ENCODE peak calls at places on chromosomes 12 and 14, in nine cellular contexts. One of them, this sample, is unnamed.

GRCh38 chr12:83954071-83954789 is 958.4 kb downstream of the SLC6A15 start:
- DNase-seq in dorsolateral prefrontal cortex: no peak
- DNase-seq in sigmoid colon: no peak
- DNase-seq in bronchial epithelial cell: no peak
- DNase-seq in fibroblast of mammary gland: no peak
- DNase-seq in GM23338: no peak
- DNase-seq in brain microvascular endothelial cell: no peak
- DNase-seq in fibroblast of pulmonary artery: no peak
- DNase-seq in right lobe of liver: no peak
- DNase-seq in this sample: no peak

GRCh38 chr12:101042211-101042610 is 167.8 kb downstream of the SLC5A8 start:
- DNase-seq in GM23338: no peak
- DNase-seq in bronchial epithelial cell: peak
- DNase-seq in brain microvascular endothelial cell: no peak
- DNase-seq in fibroblast of mammary gland: no peak
- DNase-seq in sigmoid colon: no peak
- DNase-seq in dorsolateral prefrontal cortex: no peak
- DNase-seq in right lobe of liver: no peak
- DNase-seq in fibroblast of pulmonary artery: no peak
- DNase-seq in this sample: no peak

GRCh38 chr14:67636361-67636919 is 16.7 kb downstream of the ARG2 start:
- DNase-seq in fibroblast of mammary gland: no peak
- DNase-seq in dorsolateral prefrontal cortex: no peak
- DNase-seq in sigmoid colon: no peak
- DNase-seq in bronchial epithelial cell: peak
- DNase-seq in brain microvascular endothelial cell: no peak
- DNase-seq in GM23338: no peak
- DNase-seq in right lobe of liver: no peak
- DNase-seq in fibroblast of pulmonary artery: no peak
- DNase-seq in this sample: peak

GRCh38 chr14:35973770-35974169 is 147.6 kb downstream of the BRMS1L start:
- DNase-seq in sigmoid colon: no peak
- DNase-seq in brain microvascular endothelial cell: no peak
- DNase-seq in bronchial epithelial cell: no peak
- DNase-seq in right lobe of liver: no peak
- DNase-seq in fibroblast of mammary gland: no peak
- DNase-seq in dorsolateral prefrontal cortex: no peak
- DNase-seq in fibroblast of pulmonary artery: no peak
- DNase-seq in GM23338: no peak
- DNase-seq in this sample: no peak

GRCh38 chr14:103247169-103247606 is 86.8 kb upstream of the EIF5 start:
- DNase-seq in fibroblast of mammary gland: no peak
- DNase-seq in sigmoid colon: no peak
- DNase-seq in right lobe of liver: no peak
- DNase-seq in GM23338: no peak
- DNase-seq in brain microvascular endothelial cell: no peak
- DNase-seq in dorsolateral prefrontal cortex: no peak
- DNase-seq in fibroblast of pulmonary artery: peak
- DNase-seq in bronchial epithelial cell: no peak
- DNase-seq in this sample: no peak

GRCh38 chr14:99752486-99753121 is 40.6 kb upstream of the EML1 start:
- DNase-seq in dorsolateral prefrontal cortex: no peak
- DNase-seq in right lobe of liver: no peak
- DNase-seq in fibroblast of pulmonary artery: peak
- DNase-seq in GM23338: no peak
- DNase-seq in brain microvascular endothelial cell: peak
- DNase-seq in bronchial epithelial cell: peak
- DNase-seq in fibroblast of mammary gland: peak
- DNase-seq in sigmoid colon: no peak
- DNase-seq in this sample: peak

GRCh38 chr14:100538566-100539318 is 48.5 kb downstream of the BEGAIN start:
- DNase-seq in bronchial epithelial cell: no peak
- DNase-seq in fibroblast of mammary gland: no peak
- DNase-seq in sigmoid colon: peak
- DNase-seq in dorsolateral prefrontal cortex: no peak
- DNase-seq in right lobe of liver: peak
- DNase-seq in fibroblast of pulmonary artery: no peak
- DNase-seq in brain microvascular endothelial cell: no peak
- DNase-seq in GM23338: no peak
- DNase-seq in this sample: no peak

GRCh38 chr14:70742316-70742715 is 67.0 kb downstream of the MAP3K9 start:
- DNase-seq in sigmoid colon: no peak
- DNase-seq in dorsolateral prefrontal cortex: no peak
- DNase-seq in fibroblast of mammary gland: no peak
- DNase-seq in fibroblast of pulmonary artery: no peak
- DNase-seq in right lobe of liver: no peak
- DNase-seq in bronchial epithelial cell: no peak
- DNase-seq in brain microvascular endothelial cell: no peak
- DNase-seq in GM23338: no peak
- DNase-seq in this sample: no peak

DNA sequence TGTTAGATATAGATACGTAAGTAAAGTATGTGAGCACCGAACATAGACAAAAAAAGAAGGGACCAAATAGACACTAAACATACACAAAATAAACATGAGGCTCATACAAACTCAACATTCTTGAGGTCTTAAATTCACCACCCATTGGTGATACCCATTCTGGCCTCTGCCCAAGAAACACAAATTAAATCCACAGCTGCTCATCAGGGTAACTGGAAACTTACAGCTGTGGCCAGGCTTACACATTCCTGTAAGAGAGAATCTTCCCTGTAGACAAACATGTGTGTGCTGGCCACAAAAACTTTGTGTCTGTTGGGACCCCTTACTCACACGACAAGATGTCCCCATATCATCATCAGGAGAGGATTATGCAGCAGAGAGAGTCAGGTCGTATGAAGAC is 22.4 kb downstream of the MAGOHB start:
- DNase-seq in fibroblast of mammary gland: peak
- DNase-seq in dorsolateral prefrontal cortex: no peak
- DNase-seq in GM23338: no peak
- DNase-seq in brain microvascular endothelial cell: no peak
- DNase-seq in sigmoid colon: no peak
- DNase-seq in bronchial epithelial cell: no peak
- DNase-seq in right lobe of liver: no peak
- DNase-seq in fibroblast of pulmonary artery: no peak
- DNase-seq in this sample: no peak
- H3K4me3 ChIP-seq in fibroblast of mammary gland: no peak
- H3K4me3 ChIP-seq in dorsolateral prefrontal cortex: no peak
- H3K4me3 ChIP-seq in GM23338: no peak
- H3K4me3 ChIP-seq in brain microvascular endothelial cell: no peak
- H3K4me3 ChIP-seq in sigmoid colon: no peak
- H3K4me3 ChIP-seq in bronchial epithelial cell: no peak
- H3K4me3 ChIP-seq in right lobe of liver: no peak
- H3K4me3 ChIP-seq in fibroblast of pulmonary artery: no peak
- H3K4me3 ChIP-seq in this sample: no peak

GRCh38 chr14:55864890-55865655 is 253.1 kb upstream of the PELI2 start:
- DNase-seq in bronchial epithelial cell: no peak
- DNase-seq in fibroblast of mammary gland: no peak
- DNase-seq in fibroblast of pulmonary artery: no peak
- DNase-seq in sigmoid colon: no peak
- DNase-seq in right lobe of liver: no peak
- DNase-seq in GM23338: peak
- DNase-seq in brain microvascular endothelial cell: no peak
- DNase-seq in dorsolateral prefrontal cortex: no peak
- DNase-seq in this sample: no peak
- TF ChIP-seq CTCF in bronchial epithelial cell: no peak
- TF ChIP-seq CTCF in fibroblast of mammary gland: peak
- TF ChIP-seq CTCF in fibroblast of pulmonary artery: no peak
- TF ChIP-seq CTCF in sigmoid colon: no peak
- TF ChIP-seq CTCF in right lobe of liver: peak
- TF ChIP-seq CTCF in GM23338: peak
- TF ChIP-seq CTCF in brain microvascular endothelial cell: no peak
- TF ChIP-seq CTCF in dorsolateral prefrontal cortex: no peak
- TF ChIP-seq CTCF in this sample: no peak

GRCh38 chr12:38488866-38489265 is 172.3 kb downstream of the ALG10B start:
- DNase-seq in fibroblast of pulmonary artery: no peak
- DNase-seq in GM23338: no peak
- DNase-seq in dorsolateral prefrontal cortex: no peak
- DNase-seq in fibroblast of mammary gland: no peak
- DNase-seq in right lobe of liver: no peak
- DNase-seq in brain microvascular endothelial cell: no peak
- DNase-seq in bronchial epithelial cell: no peak
- DNase-seq in sigmoid colon: no peak
- DNase-seq in this sample: no peak

GRCh38 chr12:38484821-38485220 is 168.2 kb downstream of the ALG10B start:
- DNase-seq in GM23338: no peak
- DNase-seq in right lobe of liver: no peak
- DNase-seq in fibroblast of mammary gland: no peak
- DNase-seq in brain microvascular endothelial cell: no peak
- DNase-seq in dorsolateral prefrontal cortex: no peak
- DNase-seq in fibroblast of pulmonary artery: no peak
- DNase-seq in sigmoid colon: no peak
- DNase-seq in bronchial epithelial cell: no peak
- DNase-seq in this sample: no peak
- H3K4me3 ChIP-seq in GM23338: peak
- H3K4me3 ChIP-seq in right lobe of liver: no peak
- H3K4me3 ChIP-seq in fibroblast of mammary gland: no peak
- H3K4me3 ChIP-seq in brain microvascular endothelial cell: no peak
- H3K4me3 ChIP-seq in dorsolateral prefrontal cortex: no peak
- H3K4me3 ChIP-seq in fibroblast of pulmonary artery: no peak
- H3K4me3 ChIP-seq in sigmoid colon: no peak
- H3K4me3 ChIP-seq in bronchial epithelial cell: no peak
- H3K4me3 ChIP-seq in this sample: no peak

DNA sequence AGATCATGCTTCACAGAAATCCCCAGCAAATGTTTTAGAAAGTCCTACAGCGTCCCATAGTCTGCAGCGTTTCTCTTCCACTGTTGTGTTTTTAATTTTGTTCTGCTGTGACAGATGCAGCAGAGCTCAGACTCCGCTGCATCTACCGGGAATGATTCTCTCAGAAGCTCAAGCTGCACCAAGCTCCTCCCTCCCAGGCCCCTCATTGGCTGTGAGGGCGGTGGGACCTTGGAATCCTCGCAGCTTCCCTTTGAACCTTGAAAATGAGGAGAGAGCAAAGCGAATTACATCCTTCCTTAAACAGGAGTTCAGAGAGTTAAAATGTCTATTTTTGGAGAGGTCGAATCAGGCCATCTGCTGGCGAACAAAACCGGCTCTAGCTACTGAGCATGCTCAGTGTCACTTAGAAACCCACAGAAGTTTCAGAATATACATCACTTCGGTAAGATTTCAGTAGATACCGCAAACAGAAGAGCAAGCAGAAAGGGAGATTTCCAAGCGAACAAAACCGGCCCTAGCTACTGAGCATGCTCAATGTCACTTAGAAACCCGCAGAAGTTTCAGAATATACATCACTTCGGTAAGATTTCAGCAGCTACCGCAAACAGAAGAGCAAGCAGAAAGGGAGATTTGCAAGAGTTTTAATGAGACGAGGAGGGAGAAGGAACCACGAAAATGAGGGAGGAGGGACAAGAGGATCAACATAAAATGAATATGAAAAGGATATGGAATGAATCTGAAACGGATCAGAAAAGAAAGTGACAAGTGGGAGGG is at the start of gene ABCD2:
- DNase-seq in bronchial epithelial cell: peak
- DNase-seq in dorsolateral prefrontal cortex: peak
- DNase-seq in sigmoid colon: peak
- DNase-seq in fibroblast of mammary gland: peak
- DNase-seq in fibroblast of pulmonary artery: peak
- DNase-seq in GM23338: peak
- DNase-seq in brain microvascular endothelial cell: peak
- DNase-seq in right lobe of liver: peak
- DNase-seq in this sample: peak
- TF ChIP-seq CTCF in bronchial epithelial cell: peak
- TF ChIP-seq CTCF in dorsolateral prefrontal cortex: no peak
- TF ChIP-seq CTCF in sigmoid colon: no peak
- TF ChIP-seq CTCF in fibroblast of mammary gland: peak
- TF ChIP-seq CTCF in fibroblast of pulmonary artery: no peak
- TF ChIP-seq CTCF in GM23338: peak
- TF ChIP-seq CTCF in brain microvascular endothelial cell: peak
- TF ChIP-seq CTCF in right lobe of liver: peak
- TF ChIP-seq CTCF in this sample: no peak

This sample was measured in AG10803.